ENCODE peak calls at places on chromosomes 7 and 10, in four cellular contexts. Z is lung microvascular endothelial cell, C is kidney glomerular epithelial cell, U is cerebellar cortex. S is an unnamed sample.

GRCh38 chr7:8629504-8629903 is 196.1 kb downstream of the NXPH1 start:
- DNase-seq in U (no peak), Z (no peak), C (no peak), S (no peak)

GRCh38 chr7:94087664-94088352 is 83.7 kb upstream of the BET1 start:
- DNase-seq in C (peak), U (peak), Z (peak), S (peak)

GRCh38 chr10:132431537-132432175 is 34.7 kb downstream of the PWWP2B start:
- DNase-seq in Z (no peak), C (no peak), U (no peak), S (no peak)

GRCh38 chr7:24779283-24779655 is 22.0 kb upstream of the GSDME start:
- DNase-seq in Z (no peak), C (no peak), U (no peak), S (no peak)

GRCh38 chr7:25662881-25663588 is 434.7 kb upstream of the NPVF start:
- DNase-seq in C (no peak), U (no peak), Z (no peak), S (no peak)

GRCh38 chr7:107799645-107800264 is 3.3 kb downstream of the SLC26A3 start:
- DNase-seq in Z (no peak), C (no peak), U (no peak), S (no peak)

GRCh38 chr10:117334075-117334474 is 41.2 kb downstream of the PDZD8 start:
- DNase-seq in C (no peak), U (no peak), Z (no peak), S (no peak)

GRCh38 chr10:75956624-75957023 is 525.2 kb downstream of the LRMDA start:
- DNase-seq in C (no peak), Z (peak), U (no peak), S (no peak)

GRCh38 chr7:74372060-74372408 is 81.7 kb upstream of the GTF2IRD1 start:
- DNase-seq in U (no peak), Z (no peak), C (no peak), S (peak)